ENCODE peak calls at places on chromosomes 6 and 20, in seven cellular contexts. D is ELR; R is H54; P is amniotic stem cell; Y is CD8-positive, alpha-beta T cell; B is effector memory CD4-positive, alpha-beta T cell; Z is fibroblast of gingiva. C is an unnamed sample.

GRCh38 chr6:24796616-24797290 is 2.0 kb downstream of the ARMH2 start:
- DNase-seq in Y (no peak), Z (no peak), B (no peak), D (no peak), P (no peak), R (no peak), C (no peak)

GRCh38 chr6:90471297-90471696 is 115.6 kb downstream of the MAP3K7 start:
- DNase-seq in Y (no peak), B (no peak), P (no peak), D (no peak), R (no peak), Z (no peak), C (no peak)

GRCh38 chr20:33224399-33224798 is 7.2 kb downstream of the BPIFA3 start:
- DNase-seq in B (no peak), R (no peak), Z (no peak), Y (no peak), P (no peak), D (no peak), C (no peak)

GRCh38 chr6:43896474-43896873 is 126.5 kb downstream of the VEGFA start:
- DNase-seq in D (no peak), B (no peak), P (no peak), Z (no peak), Y (no peak), R (no peak), C (no peak)

GRCh38 chr6:44284119-44284518 is 13.9 kb downstream of the TMEM151B start:
- DNase-seq in Z (no peak), B (no peak), P (no peak), R (no peak), D (no peak), Y (no peak), C (no peak)

GRCh38 chr20:25553819-25554296 is 31.5 kb downstream of the NINL start:
- DNase-seq in B (no peak), R (peak), D (no peak), P (no peak), Y (no peak), Z (peak), C (no peak)

GRCh38 chr6:167683028-167683862 is 143.5 kb upstream of the AFDN start:
- DNase-seq in B (no peak), D (no peak), P (no peak), Y (no peak), R (peak), Z (no peak), C (no peak)

GRCh38 chr6:117266267-117266797 is 974 bp downstream of the VGLL2 start:
- DNase-seq in Y (no peak), D (no peak), R (no peak), B (no peak), P (no peak), Z (no peak), C (no peak)

GRCh38 chr6:31814677-31815024 is 432 bp downstream of the HSPA1L start:
- DNase-seq in B (peak), Y (peak), D (peak), R (peak), P (peak), Z (peak), C (peak)